ENCODE peak calls at places on chromosomes 5 and 9, in ten cellular contexts. A, W, Y, E, D, I, P, Q, L and V are unnamed samples.

GRCh38 chr5:80072103-80073073 is 37.2 kb downstream of the THBS4 start:
- DNase-seq in D (no peak), L (no peak), Y (no peak), A (no peak), W (no peak), E (no peak), I (no peak), P (no peak), Q (no peak), V (no peak)

GRCh38 chr5:82164957-82165698 is 113.0 kb downstream of the RPS23 start:
- DNase-seq in I (no peak), W (no peak), Q (no peak), E (no peak), D (no peak), L (peak), A (peak), P (peak), Y (no peak), V (no peak)

GRCh38 chr9:102700936-102701335 is 294.2 kb upstream of the CYLC2 start:
- DNase-seq in L (no peak), Y (no peak), E (no peak), P (no peak), W (no peak), D (no peak), I (no peak), A (peak), Q (no peak), V (no peak)

GRCh38 chr9:97501177-97501971 is at the start of gene TMOD1:
- DNase-seq in L (no peak), P (no peak), Q (peak), A (peak), Y (peak), W (no peak), D (no peak), E (peak), I (peak), V (peak)

GRCh38 chr9:112009656-112010055 is 113.0 kb downstream of the UGCG start:
- DNase-seq in D (no peak), L (no peak), E (no peak), Y (no peak), W (no peak), Q (no peak), I (no peak), P (peak), A (no peak), V (no peak)

GRCh38 chr9:77038281-77039036 is 19.0 kb downstream of the FOXB2 start:
- DNase-seq in W (no peak), L (no peak), E (no peak), Q (no peak), D (no peak), Y (no peak), I (no peak), P (no peak), A (no peak), V (no peak)

GRCh38 chr5:113804264-113804663 is 290.8 kb downstream of the YTHDC2 start:
- DNase-seq in I (no peak), Q (no peak), L (no peak), Y (no peak), D (no peak), P (no peak), E (no peak), W (no peak), A (peak), V (no peak)

GRCh38 chr5:104265531-104266130 is 703.0 kb upstream of the NUDT12 start:
- DNase-seq in W (no peak), Y (no peak), Q (no peak), L (no peak), A (no peak), D (no peak), I (no peak), E (no peak), P (no peak), V (no peak)

GRCh38 chr5:178417391-178417811 is 172.8 kb downstream of the COL23A1 start:
- DNase-seq in Q (no peak), L (no peak), P (no peak), Y (no peak), A (no peak), E (no peak), D (no peak), W (no peak), I (no peak), V (no peak)

GRCh38 chr5:180658774-180659564 is 9.6 kb upstream of the FLT4 start:
- DNase-seq in Y (no peak), W (no peak), L (no peak), Q (no peak), D (no peak), I (no peak), A (no peak), P (no peak), E (no peak), V (no peak)

GRCh38 chr5:10049825-10050455 is 199.7 kb downstream of the ATPSCKMT start:
- DNase-seq in Y (no peak), W (no peak), L (no peak), A (no peak), I (no peak), E (no peak), P (no peak), D (peak), Q (no peak), V (no peak)

GRCh38 chr9:70902705-70903131 is 218.7 kb downstream of the TRPM3 start:
- DNase-seq in L (peak), I (no peak), W (peak), Y (no peak), A (peak), E (no peak), P (peak), Q (no peak), D (peak), V (no peak)

GRCh38 chr5:19615661-19616060 is 372.3 kb downstream of the CDH18 start:
- DNase-seq in D (no peak), W (no peak), A (no peak), E (no peak), L (no peak), Y (no peak), I (no peak), Q (no peak), P (no peak), V (no peak)

GRCh38 chr9:127943746-127944145 is 6.1 kb upstream of the DPM2 start:
- DNase-seq in D (no peak), A (peak), I (peak), P (peak), E (peak), Y (peak), Q (peak), W (no peak), L (no peak), V (peak)

GRCh38 chr9:69622664-69623063 is 49.5 kb downstream of the APBA1 start:
- DNase-seq in E (no peak), P (peak), I (no peak), A (no peak), D (peak), W (peak), Q (no peak), L (no peak), Y (no peak), V (no peak)

GRCh38 chr5:126947146-126948010 is 83.0 kb downstream of the MARCHF3 start:
- DNase-seq in Y (peak), E (no peak), A (no peak), W (no peak), I (no peak), Q (peak), P (no peak), L (no peak), D (no peak), V (peak)

GRCh38 chr5:36875051-36875788 is 1.3 kb upstream of the NIPBL start:
- DNase-seq in E (peak), Y (peak), Q (peak), W (no peak), A (peak), I (peak), P (peak), D (no peak), L (no peak), V (no peak)

GRCh38 chr5:113067635-113068344 is 91.2 kb downstream of the DCP2 start:
- DNase-seq in D (no peak), Y (no peak), E (no peak), W (no peak), Q (no peak), I (no peak), P (no peak), L (no peak), A (no peak), V (no peak)

GRCh38 chr5:130151239-130151638 is 247.0 kb downstream of the CHSY3 start:
- DNase-seq in W (no peak), D (no peak), I (no peak), P (no peak), Y (no peak), E (no peak), L (no peak), Q (no peak), A (no peak), V (no peak)

GRCh38 chr9:21096172-21096900 is 18.6 kb upstream of the IFNB1 start:
- DNase-seq in Y (peak), D (peak), E (peak), I (no peak), L (no peak), P (peak), W (peak), A (peak), Q (peak), V (peak)

GRCh38 chr9:130929571-130930022 is 9.4 kb downstream of the FIBCD1 start:
- DNase-seq in L (no peak), E (no peak), I (no peak), Y (no peak), P (no peak), D (no peak), W (no peak), A (no peak), Q (no peak), V (no peak)

GRCh38 chr9:13266172-13266571 is 13.3 kb downstream of the MPDZ start:
- DNase-seq in Y (no peak), E (no peak), L (no peak), A (no peak), I (no peak), Q (no peak), W (no peak), D (no peak), P (peak), V (no peak)

GRCh38 chr5:54634089-54634488 is 116.5 kb downstream of the SNX18 start:
- DNase-seq in L (no peak), A (no peak), W (no peak), Y (no peak), I (no peak), Q (no peak), E (no peak), P (no peak), D (no peak), V (no peak)

GRCh38 chr9:16704489-16705111 is 165.9 kb downstream of the BNC2 start:
- DNase-seq in E (peak), W (no peak), A (no peak), Q (no peak), D (no peak), I (no peak), Y (no peak), P (peak), L (no peak), V (no peak)

GRCh38 chr5:74028976-74029375 is 403.0 kb downstream of the ARHGEF28 start:
- DNase-seq in W (no peak), D (no peak), Y (no peak), E (no peak), I (no peak), Q (no peak), L (no peak), A (no peak), P (no peak), V (no peak)

GRCh38 chr5:96691503-96692303 is 29.5 kb downstream of the CAST start:
- DNase-seq in Q (no peak), Y (no peak), I (no peak), W (peak), P (peak), E (no peak), L (no peak), A (no peak), D (no peak), V (no peak)

GRCh38 chr5:124963236-124963929 is 216.9 kb upstream of the ZNF608 start:
- DNase-seq in D (peak), A (peak), I (no peak), W (peak), Y (no peak), Q (no peak), P (peak), E (no peak), L (peak), V (no peak)

GRCh38 chr5:180803181-180804128 is 849 bp upstream of the MGAT1 start:
- DNase-seq in Q (peak), Y (peak), W (no peak), D (no peak), P (peak), L (no peak), I (peak), E (peak), A (no peak), V (peak)

GRCh38 chr9:25025686-25026085 is 480.0 kb upstream of the IZUMO3 start:
- DNase-seq in L (no peak), E (no peak), P (no peak), D (no peak), I (no peak), W (no peak), Q (no peak), Y (no peak), A (no peak), V (no peak)

GRCh38 chr9:25029724-25030123 is 484.0 kb upstream of the IZUMO3 start:
- DNase-seq in Y (no peak), E (no peak), Q (no peak), W (no peak), I (no peak), P (no peak), L (no peak), D (no peak), A (no peak), V (no peak)

DNA sequence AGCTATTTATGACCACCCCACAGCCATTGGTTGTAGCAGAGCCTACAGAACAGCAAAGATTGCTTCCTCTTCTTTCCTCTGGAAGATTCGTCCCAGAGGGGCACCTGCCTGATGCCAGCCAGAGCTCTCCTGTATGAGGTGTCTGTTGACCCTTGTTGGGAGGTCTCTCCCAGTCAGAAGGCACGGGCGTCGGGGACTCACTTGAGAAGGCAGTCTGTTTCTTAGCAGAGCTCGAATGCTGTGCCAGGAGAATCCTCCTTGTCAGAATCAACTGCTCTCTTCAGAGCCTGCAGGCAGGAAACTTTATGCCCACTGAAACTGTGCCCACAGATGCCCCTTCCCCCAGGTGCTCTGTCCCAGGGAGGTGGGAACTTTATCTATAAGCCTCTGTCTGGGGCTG is 479.5 kb upstream of the IZUMO3 start:
- DNase-seq in A (no peak), I (no peak), L (no peak), Y (no peak), P (no peak), E (no peak), D (no peak), W (no peak), Q (no peak), V (no peak)
- TF ChIP-seq CTCF in A (no peak), I (no peak), L (no peak), Y (no peak), P (no peak), E (no peak), D (no peak), W (no peak), Q (no peak), V (no peak)

GRCh38 chr9:109765278-109765677 is 14.7 kb upstream of the PALM2AKAP2 start:
- DNase-seq in W (no peak), E (no peak), P (no peak), Y (no peak), D (no peak), I (no peak), L (no peak), Q (no peak), A (no peak), V (no peak)

GRCh38 chr9:109767404-109767803 is 12.6 kb upstream of the PALM2AKAP2 start:
- DNase-seq in Q (no peak), L (no peak), P (no peak), W (no peak), I (no peak), A (no peak), E (no peak), Y (no peak), D (no peak), V (no peak)

GRCh38 chr9:109767814-109768213 is 12.2 kb upstream of the PALM2AKAP2 start:
- DNase-seq in Q (no peak), I (no peak), P (no peak), W (no peak), A (no peak), E (no peak), Y (no peak), D (no peak), L (no peak), V (no peak)

GRCh38 chr9:109766351-109766750 is 13.6 kb upstream of the PALM2AKAP2 start:
- DNase-seq in L (no peak), E (peak), P (peak), Q (no peak), D (peak), W (peak), A (no peak), Y (no peak), I (no peak), V (no peak)

DNA sequence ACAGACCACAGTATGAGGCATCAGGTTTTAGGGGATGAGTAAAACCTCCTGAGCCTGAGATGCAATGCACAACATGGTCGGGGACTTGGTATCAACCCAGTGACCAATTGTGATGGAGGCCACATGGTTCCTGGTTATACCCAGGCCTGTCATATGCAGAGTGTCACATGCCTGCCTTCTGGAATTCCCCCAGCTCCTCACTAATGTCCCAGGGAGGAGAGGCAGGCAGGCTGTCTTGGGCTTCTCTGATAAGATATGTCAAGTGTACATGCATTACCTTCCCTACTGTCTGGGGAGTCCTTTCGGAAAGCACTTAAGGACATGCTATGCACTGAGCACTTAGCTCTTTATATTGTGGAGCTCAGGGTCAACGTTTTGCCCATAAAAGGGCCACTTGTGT is 14.2 kb upstream of the PALM2AKAP2 start:
- DNase-seq in Q (no peak), I (no peak), Y (no peak), D (no peak), A (no peak), E (no peak), P (no peak), W (no peak), L (no peak), V (no peak)
- TF ChIP-seq CTCF in Q (no peak), I (no peak), Y (no peak), D (no peak), A (no peak), E (no peak), P (no peak), W (no peak), L (no peak), V (no peak)

GRCh38 chr9:124038790-124039633 is 27.4 kb downstream of the LHX2 start:
- DNase-seq in Q (no peak), I (no peak), E (no peak), A (no peak), W (no peak), Y (no peak), D (no peak), P (no peak), L (no peak), V (no peak)
- TF ChIP-seq CTCF in Q (no peak), I (no peak), E (no peak), A (no peak), W (peak), Y (peak), D (peak), P (no peak), L (no peak), V (no peak)

GRCh38 chr9:84668204-84669007 is 1.1 kb upstream of the NTRK2 start:
- DNase-seq in A (peak), E (peak), Q (peak), Y (peak), W (no peak), L (peak), D (no peak), P (peak), I (peak), V (peak)

GRCh38 chr9:84670801-84671153 is 1.2 kb downstream of the NTRK2 start:
- DNase-seq in I (no peak), W (no peak), E (no peak), D (no peak), P (no peak), A (no peak), Q (peak), Y (no peak), L (no peak), V (no peak)

GRCh38 chr9:84669008-84669292 is 579 bp upstream of the NTRK2 start:
- DNase-seq in I (no peak), Q (peak), W (no peak), D (no peak), A (no peak), P (no peak), E (no peak), L (no peak), Y (peak), V (no peak)

GRCh38 chr9:84670106-84670800 is 724 bp downstream of the NTRK2 start:
- DNase-seq in E (no peak), Q (peak), I (no peak), L (no peak), A (peak), Y (peak), W (no peak), P (no peak), D (no peak), V (peak)

DNA sequence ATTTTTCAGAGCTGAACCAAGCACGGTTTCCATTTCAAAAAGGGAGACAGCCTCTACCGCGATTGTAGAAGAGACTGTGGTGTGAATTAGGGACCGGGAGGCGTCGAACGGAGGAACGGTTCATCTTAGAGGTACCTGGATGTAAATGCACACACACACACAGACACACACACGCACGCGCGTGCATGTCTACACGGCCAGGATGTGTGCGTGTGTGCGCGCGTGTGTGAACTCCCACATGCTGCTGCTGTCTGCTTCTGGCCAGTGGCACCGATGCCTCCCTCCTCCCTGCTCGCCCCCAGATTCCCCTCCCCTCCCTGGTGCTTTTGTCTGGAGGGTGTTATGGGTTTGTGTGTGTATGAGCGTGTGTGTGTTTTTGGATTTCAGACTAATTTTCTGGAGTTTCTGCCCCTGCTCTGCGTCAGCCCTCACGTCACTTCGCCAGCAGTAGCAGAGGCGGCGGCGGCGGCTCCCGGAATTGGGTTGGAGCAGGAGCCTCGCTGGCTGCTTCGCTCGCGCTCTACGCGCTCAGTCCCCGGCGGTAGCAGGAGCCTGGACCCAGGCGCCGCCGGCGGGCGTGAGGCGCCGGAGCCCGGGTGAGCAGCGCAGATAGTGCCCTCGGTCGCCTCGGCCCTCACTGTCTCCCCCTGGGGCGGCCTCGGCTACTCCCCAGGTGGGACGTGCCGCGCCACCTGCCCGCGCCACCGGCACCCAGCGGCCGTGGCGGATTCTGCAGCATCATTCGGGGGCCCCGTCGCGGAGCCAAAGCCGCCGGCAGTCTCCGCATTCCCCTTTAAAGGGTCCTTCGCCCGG is at the start of gene NTRK2:
- DNase-seq in I (peak), E (no peak), Q (peak), A (peak), L (no peak), W (no peak), D (no peak), P (peak), Y (peak), V (peak)
- TF ChIP-seq CTCF in I (no peak), E (no peak), Q (no peak), A (peak), L (no peak), W (no peak), D (peak), P (no peak), Y (no peak), V (no peak)

GRCh38 chr9:23254404-23255184 is 571.4 kb downstream of the ELAVL2 start:
- DNase-seq in L (no peak), Y (no peak), D (no peak), P (no peak), Q (no peak), E (no peak), A (no peak), W (no peak), I (no peak), V (no peak)
- TF ChIP-seq CTCF in L (no peak), Y (no peak), D (no peak), P (no peak), Q (no peak), E (no peak), A (no peak), W (no peak), I (no peak), V (no peak)

DNA sequence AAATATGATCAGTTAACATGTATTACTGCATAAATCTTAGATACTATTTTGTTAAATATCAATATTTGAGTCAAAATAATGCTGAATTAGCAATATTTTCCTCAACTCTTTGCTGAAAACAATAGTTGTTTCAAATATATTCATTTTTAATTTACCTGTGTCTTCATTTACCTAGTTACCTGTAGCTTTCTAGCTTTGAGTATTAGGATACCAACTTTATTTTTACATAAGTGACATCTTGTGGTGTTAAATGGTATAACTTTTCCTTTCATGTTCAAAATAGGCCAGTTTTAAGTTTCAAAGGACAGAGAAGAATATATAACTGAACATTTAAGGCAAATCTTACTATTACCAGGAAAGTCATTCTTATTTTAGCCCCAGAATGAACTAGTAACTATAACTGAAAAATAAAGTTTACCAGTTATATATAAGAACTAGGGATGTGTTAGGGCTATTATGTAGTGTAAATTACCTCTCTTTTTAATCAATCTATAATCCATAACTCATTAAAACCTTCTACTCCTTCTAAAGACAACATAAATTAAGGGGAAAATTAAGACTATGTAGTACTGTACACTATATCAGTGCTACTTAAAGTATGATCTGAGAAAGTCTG is 25.3 kb downstream of the AP3B1 start:
- DNase-seq in I (no peak), Q (peak), A (no peak), P (peak), W (no peak), E (no peak), Y (peak), D (no peak), L (no peak), V (peak)
- TF ChIP-seq CTCF in I (no peak), Q (peak), A (peak), P (peak), W (peak), E (peak), Y (peak), D (no peak), L (no peak), V (peak)